ENCODE peak calls at places on chromosomes 4 and X, in five cellular contexts. K, G, R, X and F are unnamed samples.

GRCh38 chrX:40151211-40152172 is 53.7 kb upstream of the BCOR start:
- DNase-seq in X (no peak), R (no peak), K (no peak), G (no peak), F (no peak)

GRCh38 chrX:9340619-9341304 is 124.1 kb upstream of the TBL1X start:
- DNase-seq in X (no peak), K (no peak), R (peak), G (no peak), F (no peak)

GRCh38 chr4:74659576-74660411 is 134.5 kb downstream of the BTC start:
- DNase-seq in K (no peak), R (no peak), X (peak), G (peak), F (peak)

GRCh38 chr4:121711263-121712000 is 14.7 kb upstream of the ANXA5 start:
- DNase-seq in R (no peak), G (peak), X (peak), K (peak), F (peak)

GRCh38 chr4:19657856-19658255 is 593.8 kb upstream of the SLIT2 start:
- DNase-seq in K (no peak), G (no peak), X (no peak), R (no peak), F (no peak)

GRCh38 chr4:112968456-112969159 is 80.8 kb upstream of the ANK2 start:
- DNase-seq in X (no peak), K (no peak), R (no peak), G (no peak), F (no peak)

GRCh38 chr4:114386637-114387233 is 211.9 kb upstream of the UGT8 start:
- DNase-seq in X (peak), K (no peak), G (peak), R (peak), F (peak)

GRCh38 chrX:39296472-39296871 is 495.2 kb downstream of the MID1IP1 start:
- DNase-seq in G (no peak), X (no peak), R (peak), K (no peak), F (no peak)

GRCh38 chrX:52852110-52852872 is 15.6 kb downstream of the XAGE3 start:
- DNase-seq in R (no peak), G (no peak), X (no peak), K (no peak), F (no peak)

GRCh38 chr4:126772662-126773061 is 860.1 kb upstream of the INTU start:
- DNase-seq in K (no peak), G (no peak), X (no peak), R (no peak), F (no peak)

GRCh38 chr4:106048250-106048931 is 153.1 kb downstream of the NPNT start:
- DNase-seq in G (no peak), R (no peak), K (no peak), X (no peak), F (no peak)

GRCh38 chr4:149823770-149824221 is 8.2 kb upstream of the IQCM start:
- DNase-seq in R (no peak), X (no peak), G (no peak), K (no peak), F (peak)

GRCh38 chr4:94032754-94033153 is 174.9 kb upstream of the SMARCAD1 start:
- DNase-seq in X (no peak), R (no peak), K (peak), G (no peak), F (no peak)

GRCh38 chrX:151954730-151955129 is 19.7 kb downstream of the GABRE start:
- DNase-seq in G (no peak), K (no peak), X (no peak), R (no peak), F (no peak)

GRCh38 chr4:170202721-170203120 is 113.0 kb upstream of the AADAT start:
- DNase-seq in X (no peak), G (no peak), K (no peak), R (no peak), F (no peak)

GRCh38 chr4:23782778-23783455 is 106.9 kb downstream of the PPARGC1A start:
- DNase-seq in X (no peak), K (no peak), R (no peak), G (no peak), F (no peak)

GRCh38 chr4:76801621-76802545 is 96.1 kb downstream of the SOWAHB start:
- DNase-seq in R (no peak), X (no peak), G (no peak), K (no peak), F (no peak)

GRCh38 chrX:41621236-41621651 is 67.5 kb upstream of the GPR34 start:
- DNase-seq in X (no peak), G (peak), K (no peak), R (no peak), F (no peak)

GRCh38 chrX:38438321-38438720 is 85.9 kb downstream of the OTC start:
- DNase-seq in K (no peak), R (no peak), G (no peak), X (no peak), F (no peak)

GRCh38 chr4:153522800-153523089 is 56.6 kb downstream of the TMEM131L start:
- DNase-seq in R (peak), G (no peak), X (no peak), K (no peak), F (no peak)

GRCh38 chrX:56761167-56761566 is 32.1 kb downstream of the NBDY start:
- DNase-seq in K (no peak), R (no peak), G (no peak), X (no peak), F (no peak)

GRCh38 chr4:24979554-24979953 is 51.2 kb downstream of the LGI2 start:
- DNase-seq in R (no peak), X (no peak), G (no peak), K (no peak), F (no peak)

GRCh38 chr4:172851534-172851933 is 317.1 kb upstream of the GALNT7 start:
- DNase-seq in K (no peak), R (no peak), G (no peak), X (no peak), F (no peak)

GRCh38 chr4:74055096-74055495 is 16.6 kb upstream of the CXCL3 start:
- DNase-seq in K (no peak), G (no peak), X (no peak), R (no peak), F (no peak)

GRCh38 chrX:57366430-57366829 is 79.9 kb downstream of the FAAH2 start:
- DNase-seq in X (no peak), R (no peak), G (no peak), K (no peak), F (no peak)

GRCh38 chrX:26414534-26414933 is 198.6 kb downstream of the MAGEB5 start:
- DNase-seq in K (no peak), G (no peak), R (no peak), X (no peak), F (no peak)

GRCh38 chr4:128371004-128371777 is 83.6 kb upstream of the PGRMC2 start:
- DNase-seq in G (no peak), R (no peak), K (no peak), X (no peak), F (no peak)

GRCh38 chr4:120286813-120287212 is 220.2 kb upstream of the MAD2L1 start:
- DNase-seq in X (no peak), R (no peak), G (no peak), K (no peak), F (no peak)

GRCh38 chr4:120730777-120731320 is 191.7 kb downstream of the PRDM5 start:
- DNase-seq in R (no peak), K (no peak), G (no peak), X (no peak), F (no peak)

GRCh38 chr4:165967486-165967885 is 94.4 kb downstream of the TLL1 start:
- DNase-seq in R (no peak), K (no peak), G (no peak), X (no peak), F (no peak)

GRCh38 chrX:129013574-129013973 is 509.7 kb downstream of the SMARCA1 start:
- DNase-seq in K (no peak), X (no peak), R (no peak), G (no peak), F (no peak)

GRCh38 chr4:4754641-4755040 is 104.8 kb upstream of the MSX1 start:
- DNase-seq in X (peak), K (no peak), R (no peak), G (no peak), F (no peak)

GRCh38 chr4:177107288-177107901 is 202.3 kb upstream of the NEIL3 start:
- DNase-seq in X (no peak), K (no peak), R (no peak), G (no peak), F (no peak)

GRCh38 chr4:123037809-123038208 is 115.4 kb upstream of the NUDT6 start:
- DNase-seq in G (no peak), K (no peak), X (peak), R (no peak), F (no peak)

GRCh38 chrX:56783450-56783831 is 54.4 kb downstream of the NBDY start:
- DNase-seq in K (no peak), R (peak), G (no peak), X (no peak), F (no peak)

DNA sequence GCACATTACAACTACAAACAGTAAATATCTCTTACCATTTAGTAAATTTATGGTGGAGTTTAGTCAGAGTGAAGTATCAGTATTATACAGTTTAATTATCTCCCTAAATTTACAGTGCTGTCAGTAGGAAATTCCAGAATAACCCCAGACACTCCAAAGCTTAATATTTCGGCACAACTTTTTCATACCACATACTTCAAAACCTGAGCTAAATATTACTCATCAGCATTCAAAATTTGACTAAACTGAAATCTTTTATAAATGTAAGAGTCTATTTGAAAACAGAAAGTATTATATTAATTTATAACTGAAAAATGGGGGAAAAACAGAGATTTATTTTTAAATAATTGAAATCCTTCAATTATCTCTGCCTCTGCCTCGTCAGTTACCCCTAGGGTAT is 90.3 kb upstream of the MAPK10 start:
- DNase-seq in R (no peak), X (no peak), G (no peak), K (no peak), F (no peak)
- TF ChIP-seq SP1 in R (no peak), X (no peak), G (no peak), K (no peak), F (no peak)

GRCh38 chr4:26584725-26585124 is 841 bp downstream of the TBC1D19 start:
- DNase-seq in G (no peak), R (no peak), K (no peak), X (no peak), F (no peak)
- H3K27ac ChIP-seq in G (peak), R (no peak), K (no peak), X (no peak), F (peak)

GRCh38 chrX:101287402-101287801 is 3.7 kb downstream of the TAF7L start:
- DNase-seq in X (peak), G (peak), R (peak), K (no peak), F (peak)

GRCh38 chrX:101291204-101291603 is at the start of gene TAF7L:
- DNase-seq in K (no peak), R (no peak), X (no peak), G (no peak), F (no peak)
- TF ChIP-seq SP1 in K (no peak), R (no peak), X (no peak), G (no peak), F (no peak)

DNA sequence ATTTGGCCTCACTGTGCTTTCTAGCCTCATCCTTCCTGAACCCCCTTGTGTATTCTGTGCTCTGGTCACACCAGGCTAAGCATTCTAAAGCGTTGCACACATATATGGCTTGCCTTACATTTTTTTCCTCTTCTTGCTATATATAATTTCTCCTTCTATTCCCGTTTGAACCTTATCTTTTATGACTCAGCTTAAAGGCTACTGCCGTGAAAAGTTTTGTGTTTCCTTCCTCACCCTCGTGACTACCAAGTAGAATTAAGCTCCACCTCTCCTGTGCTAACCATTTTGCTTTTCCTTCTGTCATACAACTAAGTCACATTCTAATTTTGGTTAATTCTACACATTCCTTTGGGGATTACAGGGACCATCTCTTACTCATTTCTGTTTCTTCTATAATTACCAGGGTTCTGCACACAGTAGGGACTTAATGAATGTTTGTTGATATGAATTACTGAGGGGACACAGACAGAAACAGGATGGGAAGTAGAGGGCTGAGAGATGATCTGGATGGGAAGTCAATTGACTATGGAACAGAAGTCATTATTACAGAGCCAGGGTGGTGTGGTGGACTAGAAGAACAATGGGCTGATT is 67.1 kb downstream of the DOCK11 start:
- DNase-seq in R (no peak), K (no peak), G (no peak), X (no peak), F (no peak)
- H3K27ac ChIP-seq in R (no peak), K (no peak), G (peak), X (no peak), F (no peak)